ENCODE peak calls at places on chromosomes 12 and 14, in seven cellular contexts. F, T, M, B, I, L and Y are unnamed samples.

GRCh38 chr14:61588419-61588901 is 106.9 kb upstream of the HIF1A start:
- DNase-seq in T (no peak), B (no peak), M (no peak), I (peak; percentile 71), F (no peak), L (peak; percentile 90), Y (no peak)

GRCh38 chr14:31781578-31781977 is 220.4 kb downstream of the NUBPL start:
- DNase-seq in L (no peak), I (peak; percentile 1), B (no peak), T (no peak), F (no peak), M (no peak), Y (no peak)

GRCh38 chr14:78232666-78233065 is 62.5 kb downstream of the NRXN3 start:
- DNase-seq in T (no peak), B (no peak), F (no peak), L (no peak), I (no peak), M (no peak), Y (no peak)

GRCh38 chr14:59419383-59419782 is 45.8 kb downstream of the GPR135 start:
- DNase-seq in B (no peak), T (peak; percentile 34), I (no peak), M (no peak), F (no peak), L (no peak), Y (no peak)

GRCh38 chr12:79567164-79567563 is 123.6 kb downstream of the PAWR start:
- DNase-seq in M (no peak), L (no peak), T (no peak), I (no peak), B (no peak), F (no peak), Y (no peak)

GRCh38 chr12:16606201-16606849 is 363 bp upstream of the LMO3 start:
- DNase-seq in F (peak; percentile 84), M (no peak), L (peak; percentile 68), T (peak; percentile 14), I (peak; percentile 1), B (peak; percentile 78), Y (no peak)

GRCh38 chr12:104994301-104994700 is 8.2 kb downstream of the NOPCHAP1 start:
- DNase-seq in T (no peak), B (no peak), I (no peak), M (no peak), L (no peak), F (no peak), Y (no peak)

GRCh38 chr14:65373671-65374039 is 38.9 kb upstream of the FUT8 start:
- DNase-seq in I (no peak), M (no peak), F (no peak), B (no peak), T (no peak), L (no peak), Y (no peak)

GRCh38 chr12:131831635-131832041 is 3.4 kb downstream of the MMP17 start:
- DNase-seq in M (no peak), B (no peak), L (peak; percentile 63), T (peak; percentile 25), I (no peak), F (peak; percentile 74), Y (no peak)

GRCh38 chr12:2273288-2273687 is 220.5 kb downstream of the CACNA1C start:
- DNase-seq in L (peak; percentile 90), T (no peak), I (no peak), F (peak; percentile 85), B (no peak), M (no peak), Y (no peak)

GRCh38 chr12:6430990-6431353 is 13.8 kb upstream of the CD27 start:
- DNase-seq in M (no peak), T (no peak), L (peak; percentile 48), I (no peak), B (peak; percentile 23), F (no peak), Y (no peak)

GRCh38 chr12:115785548-115785947 is 491.9 kb downstream of the MED13L start:
- DNase-seq in B (no peak), T (no peak), F (no peak), I (no peak), M (no peak), L (no peak), Y (no peak)

GRCh38 chr14:63492391-63492790 is 50.8 kb downstream of the PPP2R5E start:
- DNase-seq in B (no peak), L (no peak), F (no peak), M (no peak), T (no peak), I (no peak), Y (no peak)

GRCh38 chr12:98896938-98897337 is 251.8 kb downstream of the APAF1 start:
- DNase-seq in M (no peak), B (no peak), T (no peak), L (no peak), F (no peak), I (no peak), Y (no peak)

GRCh38 chr12:59834659-59835474 is 239.0 kb downstream of the SLC16A7 start:
- DNase-seq in B (no peak), F (no peak), M (no peak), T (peak; percentile 29), I (peak; percentile 22), L (no peak), Y (no peak)

GRCh38 chr12:90441431-90441830 is 513.5 kb downstream of the CCER1 start:
- DNase-seq in I (no peak), B (no peak), M (no peak), L (no peak), T (no peak), F (no peak), Y (no peak)
- H3K9me3 ChIP-seq in I (no peaks in the 10 kb centered on the region), B (peaks cover 10% of the 10 kb centered on the region), M (no peaks in the 10 kb centered on the region), L (peaks cover 8% of the 10 kb centered on the region), T (peaks cover 8% of the 10 kb centered on the region), F (no peaks in the 10 kb centered on the region), Y (no peaks in the 10 kb centered on the region)

GRCh38 chr12:14340371-14340770 is 25.1 kb upstream of the ATF7IP start:
- DNase-seq in I (no peak), L (no peak), F (no peak), T (no peak), M (no peak), B (no peak), Y (no peak)
- H3K9me3 ChIP-seq in I (no peaks in the 10 kb centered on the region), L (peaks cover 22% of the 10 kb centered on the region), F (no peaks in the 10 kb centered on the region), T (peaks cover 20% of the 10 kb centered on the region), M (peaks cover 28% of the 10 kb centered on the region), B (peaks cover 18% of the 10 kb centered on the region), Y (no peaks in the 10 kb centered on the region)

GRCh38 chr12:49870501-49871262 is 27.8 kb upstream of the BCDIN3D start:
- DNase-seq in L (no peak), I (no peak), M (no peak), T (no peak), F (no peak), B (peak; percentile 41), Y (no peak)
- H3K9me3 ChIP-seq in L (no peaks in the 10 kb centered on the region), I (no peaks in the 10 kb centered on the region), M (no peaks in the 10 kb centered on the region), T (no peaks in the 10 kb centered on the region), F (no peaks in the 10 kb centered on the region), B (no peaks in the 10 kb centered on the region), Y (no peaks in the 10 kb centered on the region)

GRCh38 chr12:31853977-31854376 is 105.2 kb upstream of the RESF1 start:
- DNase-seq in T (no peak), M (no peak), L (no peak), B (no peak), I (no peak), F (no peak), Y (no peak)

GRCh38 chr12:31849090-31849687 is 110.0 kb upstream of the RESF1 start:
- DNase-seq in M (no peak), F (no peak), L (no peak), I (no peak), B (no peak), T (no peak), Y (no peak)

GRCh38 chr12:31846405-31846804 is 112.8 kb upstream of the RESF1 start:
- DNase-seq in I (no peak), M (no peak), B (no peak), T (no peak), F (no peak), L (no peak), Y (no peak)

GRCh38 chr12:31853520-31853919 is 105.7 kb upstream of the RESF1 start:
- DNase-seq in B (no peak), L (no peak), T (no peak), I (no peak), F (no peak), M (no peak), Y (no peak)

DNA sequence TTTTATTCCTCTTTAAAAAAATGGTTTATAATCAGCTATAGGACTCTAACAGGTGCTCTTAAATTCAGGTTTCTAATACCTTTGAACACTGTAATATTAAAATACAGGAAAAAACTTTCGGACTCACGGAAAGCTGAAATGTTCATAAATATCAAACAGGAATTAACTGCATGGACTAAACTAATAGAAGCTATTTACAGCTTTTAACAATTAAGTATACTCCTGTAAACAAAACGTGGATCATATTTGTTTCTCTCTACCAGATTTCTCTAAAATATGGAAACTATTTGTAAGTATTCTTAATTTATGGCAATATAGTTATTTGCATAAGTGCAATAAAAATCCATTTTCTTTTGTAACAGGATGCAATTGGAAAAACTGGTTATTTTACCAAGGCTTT is 108.9 kb upstream of the RESF1 start:
- DNase-seq in I (no peak), B (no peak), M (no peak), F (no peak), T (no peak), L (no peak), Y (no peak)
- H3K9me3 ChIP-seq in I (peaks cover 2% of the 10 kb centered on the region), B (peaks cover 28% of the 10 kb centered on the region), M (peaks cover 38% of the 10 kb centered on the region), F (no peaks in the 10 kb centered on the region), T (peaks cover 38% of the 10 kb centered on the region), L (peaks cover 17% of the 10 kb centered on the region), Y (no peaks in the 10 kb centered on the region)

DNA sequence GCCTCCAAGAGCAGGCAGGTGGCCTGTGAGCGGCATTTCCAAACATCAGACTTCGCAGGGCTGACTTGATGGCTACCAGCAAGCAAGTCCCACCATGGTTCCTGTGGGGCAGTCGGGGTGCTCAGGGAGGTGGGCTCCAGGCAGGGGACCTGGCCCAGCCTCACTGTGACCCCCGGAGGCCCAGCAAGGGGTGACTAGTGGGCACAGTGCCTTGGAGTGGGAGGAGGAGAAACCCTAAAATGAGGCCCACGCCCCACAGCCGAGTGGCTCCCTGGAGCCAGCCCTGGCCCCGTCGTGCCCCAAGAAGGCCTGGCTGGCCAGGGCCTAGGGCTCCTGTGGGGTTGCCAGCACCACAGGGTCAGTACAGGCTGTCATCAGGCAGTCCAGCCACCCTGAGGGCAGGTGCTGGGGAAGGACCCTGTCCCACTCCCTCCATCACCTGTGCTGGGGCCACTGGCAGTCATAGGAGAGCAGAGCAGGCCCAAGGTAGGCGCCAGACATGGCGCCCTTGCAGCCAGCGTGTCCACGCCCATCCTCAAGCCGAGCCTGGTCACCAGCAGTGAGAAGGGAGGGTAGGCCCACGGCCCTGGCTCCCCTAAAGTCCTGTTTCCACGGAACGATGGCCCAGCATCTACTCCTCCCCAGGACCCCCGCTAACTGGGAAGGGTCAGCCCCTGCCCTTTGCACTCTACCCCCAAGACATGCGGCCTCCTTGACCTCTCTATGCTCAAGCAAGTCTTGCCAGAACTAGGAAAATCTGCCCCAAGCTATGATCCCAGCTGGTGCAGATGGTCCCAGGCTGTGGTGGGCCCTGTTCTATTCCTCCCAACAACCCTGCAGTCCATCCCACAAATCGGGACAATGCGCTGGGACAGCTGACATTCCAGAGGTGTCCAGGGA is 144.2 kb upstream of the C14orf180 start:
- DNase-seq in M (no peak), B (peak; percentile 56), I (no peak), L (no peak), T (no peak), F (peak; percentile 58), Y (no peak)
- H3K9me3 ChIP-seq in M (no peaks in the 10 kb centered on the region), B (no peaks in the 10 kb centered on the region), I (no peaks in the 10 kb centered on the region), L (no peaks in the 10 kb centered on the region), T (no peaks in the 10 kb centered on the region), F (peaks cover 3% of the 10 kb centered on the region), Y (no peaks in the 10 kb centered on the region)

GRCh38 chr12:133201888-133202287 is 20.6 kb downstream of the ZNF268 start:
- DNase-seq in L (no peak), M (no peak), F (no peak), B (no peak), I (no peak), T (no peak), Y (no peak)
- H3K9me3 ChIP-seq in L (peaks cover 83% of the 10 kb centered on the region), M (peaks cover 68% of the 10 kb centered on the region), F (peaks cover 70% of the 10 kb centered on the region), B (peaks cover 73% of the 10 kb centered on the region), I (peaks cover 36% of the 10 kb centered on the region), T (peaks cover 81% of the 10 kb centered on the region), Y (peaks cover 61% of the 10 kb centered on the region)